ENCODE peak calls at places on chromosomes 4 and X, in four cellular contexts. U, W, X and T are unnamed samples.
A peak's percentile ranks its signal among the peaks of the same experiment; 100 is the strongest.

GRCh38 chr4:180665994-180666818 is 1577.0 kb upstream of the TENM3 start:
- DNase-seq in U (no peak), W (no peak), X (no peak), T (no peak)

GRCh38 chr4:144360394-144360793 is 219.9 kb upstream of the GYPA start:
- DNase-seq in U (no peak), W (no peak), X (no peak), T (no peak)

GRCh38 chrX:107940095-107940494 is 42.1 kb downstream of the TEX13B start:
- DNase-seq in U (no peak), W (no peak), X (no peak), T (no peak)

GRCh38 chr4:140243345-140243753 is 89.4 kb upstream of the MAML3 start:
- DNase-seq in U (no peak), W (no peak), X (peak; percentile 40), T (peak; percentile 47)

GRCh38 chr4:878796-879729 is 53.1 kb downstream of the GAK start:
- DNase-seq in U (no peak), W (no peak), X (no peak), T (no peak)

GRCh38 chrX:146863566-146863965 is 49.0 kb upstream of the CXorf51A start:
- DNase-seq in U (no peak), W (no peak), X (no peak), T (no peak)

GRCh38 chrX:120000490-120001246 is 57.1 kb upstream of the NKAP start:
- DNase-seq in U (no peak), W (no peak), X (no peak), T (no peak)

GRCh38 chr4:110107868-110108267 is 90.5 kb downstream of the ELOVL6 start:
- DNase-seq in U (no peak), W (no peak), X (no peak), T (no peak)

GRCh38 chr4:41745292-41746024 is 3.1 kb downstream of the PHOX2B start:
- DNase-seq in U (no peak), W (no peak), X (no peak), T (no peak)

GRCh38 chr4:176433983-176434382 is 114.2 kb downstream of the SPCS3 start:
- DNase-seq in U (no peak), W (no peak), X (no peak), T (no peak)

GRCh38 chrX:85004255-85004654 is 578 bp downstream of the APOOL start:
- DNase-seq in U (no peak), W (no peak), X (no peak), T (no peak)

GRCh38 chrX:83934220-83934619 is 73.3 kb downstream of the CYLC1 start:
- DNase-seq in U (no peak), W (no peak), X (no peak), T (no peak)

GRCh38 chrX:1564750-1565683 is 26.4 kb upstream of the AKAP17A start:
- DNase-seq in U (no peak), W (no peak), X (no peak), T (no peak)

GRCh38 chr4:82293304-82293703 is 80.5 kb downstream of the HNRNPD start:
- DNase-seq in U (no peak), W (no peak), X (no peak), T (no peak)

GRCh38 chr4:185708348-185708747 is 103.6 kb downstream of the SORBS2 start:
- DNase-seq in U (no peak), W (no peak), X (no peak), T (no peak)

GRCh38 chr4:4981427-4981826 is 37.8 kb downstream of the CYTL1 start:
- DNase-seq in U (peak; percentile 44), W (no peak), X (no peak), T (no peak)

GRCh38 chrX:16082470-16083085 is 40.8 kb upstream of the GRPR start:
- DNase-seq in U (no peak), W (no peak), X (no peak), T (no peak)

GRCh38 chr4:80115368-80116181 is 42.5 kb upstream of the ANTXR2 start:
- DNase-seq in U (no peak), W (no peak), X (no peak), T (no peak)

GRCh38 chr4:81207793-81208192 is 7.2 kb downstream of the PRKG2 start:
- DNase-seq in U (no peak), W (no peak), X (no peak), T (no peak)

GRCh38 chr4:5128569-5128968 is 77.3 kb downstream of the STK32B start:
- DNase-seq in U (no peak), W (no peak), X (no peak), T (no peak)

GRCh38 chrX:118685393-118685792 is 42.0 kb upstream of the IL13RA1 start:
- DNase-seq in U (no peak), W (no peak), X (no peak), T (no peak)

GRCh38 chrX:118693843-118694242 is 33.6 kb upstream of the IL13RA1 start:
- DNase-seq in U (no peak), W (no peak), X (no peak), T (no peak)

GRCh38 chrX:118694628-118695027 is 32.8 kb upstream of the IL13RA1 start:
- DNase-seq in U (no peak), W (no peak), X (no peak), T (no peak)

GRCh38 chrX:118688935-118689334 is 38.5 kb upstream of the IL13RA1 start:
- DNase-seq in U (no peak), W (no peak), X (no peak), T (no peak)
- H3K27ac ChIP-seq in U (no peak overlapping the region), W (no peak overlapping the region), X (no peak overlapping the region), T (no peak overlapping the region)

GRCh38 chr4:6875431-6875831 is 34.2 kb upstream of the TBC1D14 start:
- DNase-seq in U (peak; percentile 78), W (peak; percentile 61), X (peak; percentile 57), T (peak; percentile 84)

GRCh38 chr4:6878451-6879059 is 31.1 kb upstream of the TBC1D14 start:
- DNase-seq in U (no peak), W (no peak), X (no peak), T (no peak)

GRCh38 chr4:6877070-6877469 is 32.6 kb upstream of the TBC1D14 start:
- DNase-seq in U (no peak), W (no peak), X (no peak), T (no peak)

GRCh38 chr4:6873792-6874461 is 35.7 kb upstream of the TBC1D14 start:
- DNase-seq in U (peak; percentile 70), W (peak; percentile 77), X (peak; percentile 69), T (peak; percentile 82)

GRCh38 chr4:6876440-6876839 is 33.2 kb upstream of the TBC1D14 start:
- DNase-seq in U (no peak), W (no peak), X (no peak), T (no peak)
- TF ChIP-seq CTCF in U (no peak), W (no peak), X (no peak), T (no peak)

DNA sequence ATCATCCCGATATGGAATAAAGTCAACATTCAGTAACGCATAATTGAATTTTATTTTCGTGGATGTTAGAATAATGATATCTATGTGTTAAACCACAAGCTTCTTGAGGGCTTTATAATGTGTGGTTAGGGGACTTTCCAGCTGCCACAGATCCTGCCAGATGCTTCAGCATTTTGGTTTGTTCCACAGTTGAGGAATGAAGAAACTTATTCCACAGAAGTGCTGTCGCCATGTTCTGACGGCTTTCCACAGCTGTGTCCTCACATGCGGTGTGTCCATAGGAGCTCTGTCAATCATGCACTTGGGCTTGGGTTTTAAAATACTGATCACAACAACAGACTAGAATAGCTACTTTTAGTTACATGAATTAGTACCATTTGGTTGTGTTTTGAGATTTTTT is 411.9 kb downstream of the TRIML1 start:
- DNase-seq in U (no peak), W (no peak), X (no peak), T (no peak)
- H3K4me3 ChIP-seq in U (no peak overlapping the region), W (no peak overlapping the region), X (no peak overlapping the region), T (no peak overlapping the region)

GRCh38 chr4:121789960-121790829 is 10.9 kb upstream of the EXOSC9 start:
- DNase-seq in U (no peak), W (no peak), X (no peak), T (no peak)

GRCh38 chr4:121788896-121789295 is 12.2 kb upstream of the EXOSC9 start:
- DNase-seq in U (no peak), W (no peak), X (no peak), T (no peak)

GRCh38 chr4:121790976-121791375 is 10.1 kb upstream of the EXOSC9 start:
- DNase-seq in U (no peak), W (no peak), X (no peak), T (no peak)

GRCh38 chr4:121791481-121791880 is 9.6 kb upstream of the EXOSC9 start:
- DNase-seq in U (no peak), W (no peak), X (no peak), T (no peak)

GRCh38 chr4:121789470-121789869 is 11.7 kb upstream of the EXOSC9 start:
- DNase-seq in U (no peak), W (no peak), X (no peak), T (no peak)
- H3K27ac ChIP-seq in U (no peak overlapping the region), W (no peak overlapping the region), X (no peak overlapping the region), T (no peak overlapping the region)

DNA sequence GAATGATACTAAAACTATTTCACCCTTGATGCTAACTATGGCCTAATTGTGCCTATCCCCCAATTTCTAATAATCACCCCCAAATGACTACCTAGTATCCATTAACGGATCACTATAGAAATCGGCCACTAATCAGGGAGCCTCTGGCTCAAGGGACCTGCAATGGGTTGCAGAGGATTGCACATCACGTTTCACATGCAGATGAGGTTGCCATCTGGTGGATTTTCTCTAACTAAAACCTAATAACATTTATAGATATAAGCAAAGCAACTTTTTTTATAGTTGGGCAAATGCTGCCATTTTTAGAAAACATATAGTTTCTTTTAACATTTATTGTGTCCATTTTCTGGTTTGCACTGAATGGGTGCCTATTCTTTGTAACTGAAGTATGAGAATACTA is 28.3 kb upstream of the ALG13 start:
- DNase-seq in U (no peak), W (no peak), X (no peak), T (no peak)
- TF ChIP-seq CTCF in U (no peak), W (no peak), X (no peak), T (no peak)

GRCh38 chrX:47513697-47514085 is 30.7 kb upstream of the ZNF41 start:
- DNase-seq in U (no peak), W (no peak), X (no peak), T (no peak)
- H3K4me3 ChIP-seq in U (peak overlapping the region; percentile 61), W (peak overlapping the region; percentile 47), X (no peak overlapping the region), T (peak overlapping the region; percentile 44)

GRCh38 chr4:86302242-86302641 is 57.6 kb downstream of the MAPK10 start:
- DNase-seq in U (no peak), W (peak; percentile 46), X (peak; percentile 35), T (no peak)
- H3K27ac ChIP-seq in U (no peak overlapping the region), W (peak overlapping the region; percentile 32), X (no peak overlapping the region), T (no peak overlapping the region)